ENCODE peak calls at places on chromosomes 7 and 10, in six cellular contexts. Z, F, G, H, L and W are unnamed samples.
A peak's percentile ranks its signal among the peaks of the same experiment; 100 is the strongest.

GRCh38 chr10:44125879-44126675 is 258.8 kb downstream of the CXCL12 start:
- DNase-seq in H (no peak), F (no peak), Z (peak; percentile 11), G (no peak), L (no peak), W (no peak)

GRCh38 chr7:29282819-29283414 is 88.3 kb downstream of the CHN2 start:
- DNase-seq in H (no peak), L (no peak), G (no peak), Z (no peak), F (no peak), W (no peak)

GRCh38 chr10:131477457-131478205 is 166.1 kb upstream of the TCERG1L start:
- DNase-seq in H (peak; percentile 6), Z (no peak), L (no peak), F (no peak), G (no peak), W (peak; percentile 17)

GRCh38 chr10:20622522-20623270 is 274.4 kb downstream of the NEBL start:
- DNase-seq in G (no peak), F (no peak), L (no peak), Z (peak; percentile 38), H (peak; percentile 65), W (no peak)

GRCh38 chr7:13920053-13920697 is 69.3 kb downstream of the ETV1 start:
- DNase-seq in H (peak; percentile 86), L (peak; percentile 96), Z (peak; percentile 100), G (no peak), F (no peak), W (peak; percentile 83)

GRCh38 chr7:112420236-112420945 is 29.9 kb upstream of the IFRD1 start:
- DNase-seq in F (no peak), G (no peak), Z (no peak), H (no peak), L (no peak), W (peak; percentile 33)

GRCh38 chr10:19730071-19730470 is 86.2 kb upstream of the PLXDC2 start:
- DNase-seq in H (no peak), F (no peak), Z (peak; percentile 72), L (no peak), G (no peak), W (no peak)

GRCh38 chr10:116848912-116849270 is 408 bp upstream of the ENO4 start:
- DNase-seq in Z (no peak), H (no peak), F (no peak), L (no peak), G (no peak), W (peak; percentile 12)

GRCh38 chr7:52956379-52956915 is 79.0 kb upstream of the POM121L12 start:
- DNase-seq in L (no peak), H (no peak), G (no peak), F (no peak), Z (no peak), W (no peak)

GRCh38 chr7:54810401-54810800 is 51.4 kb upstream of the SEC61G start:
- DNase-seq in F (no peak), H (no peak), Z (no peak), L (no peak), G (no peak), W (no peak)

GRCh38 chr10:15015451-15015850 is 28.3 kb upstream of the OLAH start:
- DNase-seq in G (no peak), L (no peak), Z (no peak), F (no peak), H (no peak), W (no peak)

GRCh38 chr7:13829914-13830603 is 159.4 kb downstream of the ETV1 start:
- DNase-seq in Z (peak; percentile 90), L (no peak), F (no peak), G (no peak), H (no peak), W (peak; percentile 17)

GRCh38 chr7:70597071-70597470 is 534.9 kb upstream of the GALNT17 start:
- DNase-seq in Z (no peak), G (no peak), L (no peak), F (no peak), H (no peak), W (no peak)

GRCh38 chr10:24357344-24358021 is 148.5 kb downstream of the KIAA1217 start:
- DNase-seq in L (no peak), H (no peak), G (no peak), Z (no peak), F (no peak), W (no peak)

GRCh38 chr10:99796928-99797327 is 14.5 kb downstream of the ABCC2 start:
- DNase-seq in H (no peak), Z (no peak), G (no peak), F (no peak), L (no peak), W (no peak)

GRCh38 chr10:110005716-110006115 is 2.1 kb upstream of the ADD3 start:
- DNase-seq in G (peak; percentile 48), Z (peak; percentile 40), H (peak; percentile 38), F (no peak), L (no peak), W (no peak)

GRCh38 chr7:130879191-130879590 is 145.2 kb upstream of the KLF14 start:
- DNase-seq in Z (no peak), L (no peak), H (no peak), F (no peak), G (no peak), W (no peak)

GRCh38 chr7:130877676-130878305 is 143.8 kb upstream of the KLF14 start:
- DNase-seq in H (no peak), G (no peak), Z (no peak), L (no peak), F (no peak), W (no peak)

GRCh38 chr7:130880668-130881067 is 146.7 kb upstream of the KLF14 start:
- DNase-seq in L (no peak), Z (no peak), F (no peak), H (no peak), G (no peak), W (no peak)

GRCh38 chr7:130877236-130877635 is 143.2 kb upstream of the KLF14 start:
- DNase-seq in H (no peak), G (no peak), F (no peak), Z (no peak), L (no peak), W (no peak)

GRCh38 chr7:130878785-130879184 is 144.8 kb upstream of the KLF14 start:
- DNase-seq in H (no peak), F (no peak), L (no peak), Z (no peak), G (no peak), W (no peak)
- H3K27ac ChIP-seq in H (peak overlapping the region; percentile 94), F (no peak overlapping the region), L (peak overlapping the region; percentile 100), Z (peak overlapping the region; percentile 30), G (peak overlapping the region; percentile 49), W (no peak overlapping the region)

GRCh38 chr7:122248472-122248871 is 56.1 kb downstream of the FEZF1 start:
- DNase-seq in Z (no peak), H (no peak), F (no peak), G (no peak), L (no peak), W (peak; percentile 5)
- H3K27ac ChIP-seq in Z (no peak overlapping the region), H (no peak overlapping the region), F (no peak overlapping the region), G (no peak overlapping the region), L (no peak overlapping the region), W (no peak overlapping the region)

DNA sequence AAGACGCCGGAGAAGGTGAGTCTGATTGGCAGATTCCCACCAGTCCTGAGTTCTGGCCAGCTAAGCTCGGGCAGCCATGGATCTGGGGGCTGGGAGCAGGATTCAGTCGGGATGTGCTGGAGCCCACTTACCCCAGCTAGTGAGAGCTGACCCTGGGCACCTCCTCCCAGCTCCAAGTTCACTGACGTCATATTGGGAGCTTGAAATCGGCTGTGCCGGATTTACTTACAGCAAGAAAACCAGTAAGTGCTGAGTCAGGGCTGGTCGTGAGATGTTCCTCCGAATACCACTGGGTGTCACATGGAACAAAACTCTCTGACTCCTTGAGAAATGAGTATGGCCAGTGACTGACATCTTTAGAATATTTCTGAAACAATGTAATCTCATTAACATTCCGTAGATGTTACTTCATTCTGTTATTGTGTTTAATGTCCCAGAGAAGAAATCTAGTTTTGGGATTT is 621.2 kb downstream of the SDK1 start:
- DNase-seq in G (peak; percentile 45), L (peak; percentile 72), H (peak; percentile 91), F (no peak), Z (peak; percentile 99), W (peak; percentile 70)
- H3K27ac ChIP-seq in G (no peak overlapping the region), L (no peak overlapping the region), H (peak overlapping the region; percentile 88), F (no peak overlapping the region), Z (peak overlapping the region; percentile 39), W (no peak overlapping the region)

GRCh38 chr10:83603708-83604107 is 535.6 kb upstream of the GHITM start:
- DNase-seq in G (no peak), Z (peak; percentile 2), F (no peak), H (no peak), L (no peak), W (no peak)

GRCh38 chr10:83607959-83608745 is 531.2 kb upstream of the GHITM start:
- DNase-seq in G (no peak), L (no peak), H (no peak), F (no peak), Z (no peak), W (no peak)

GRCh38 chr10:83606275-83606674 is 533.0 kb upstream of the GHITM start:
- DNase-seq in L (no peak), Z (no peak), F (no peak), H (no peak), G (no peak), W (no peak)

GRCh38 chr10:83605783-83606182 is 533.5 kb upstream of the GHITM start:
- DNase-seq in F (no peak), G (no peak), Z (no peak), H (no peak), L (no peak), W (no peak)
- H3K27ac ChIP-seq in F (no peak overlapping the region), G (no peak overlapping the region), Z (no peak overlapping the region), H (no peak overlapping the region), L (no peak overlapping the region), W (no peak overlapping the region)

GRCh38 chr10:13890617-13891541 is 304.1 kb downstream of the PRPF18 start:
- DNase-seq in G (no peak), F (peak; percentile 73), H (no peak), L (no peak), Z (peak; percentile 52), W (no peak)
- H3K27ac ChIP-seq in G (peak overlapping the region; percentile 76), F (peak overlapping the region; percentile 66), H (no peak overlapping the region), L (no peak overlapping the region), Z (peak overlapping the region; percentile 82), W (no peak overlapping the region)

DNA sequence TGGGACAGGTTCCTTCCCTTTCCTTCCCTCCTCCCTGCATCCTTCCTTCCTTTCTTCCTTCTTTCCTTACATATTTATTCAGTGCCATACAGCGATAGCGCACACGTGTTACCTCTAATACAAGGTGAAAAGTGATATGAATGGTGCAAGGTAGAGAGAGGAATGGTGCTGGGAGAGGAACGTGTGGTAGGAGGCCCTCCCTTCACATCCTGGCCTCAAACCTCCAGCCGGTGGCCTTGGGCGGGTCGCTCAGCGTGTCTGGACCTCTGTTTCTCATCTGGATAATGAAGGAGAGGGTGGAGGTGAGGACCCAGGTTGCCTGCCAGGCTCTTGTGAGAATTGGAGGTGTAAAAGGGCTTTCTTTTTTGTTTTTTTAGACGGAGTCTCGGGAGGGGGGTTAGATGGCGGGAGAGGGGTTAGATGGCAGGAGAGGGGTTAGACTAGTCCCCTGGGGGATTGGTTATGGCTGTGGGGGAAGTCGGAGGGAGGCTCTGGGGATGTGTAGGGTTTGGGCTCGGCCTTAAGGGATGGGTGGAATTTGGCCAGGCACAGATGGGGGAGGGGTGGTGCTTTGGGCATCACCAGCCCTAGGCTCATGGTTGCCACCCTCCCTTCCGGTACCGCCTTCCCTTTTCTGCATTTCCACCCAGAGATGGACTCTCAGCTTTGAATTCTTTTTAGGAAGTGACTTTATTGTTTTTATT is 14.9 kb downstream of the CHST3 start:
- DNase-seq in G (no peak), F (peak; percentile 17), H (no peak), Z (no peak), L (no peak), W (no peak)
- H3K27ac ChIP-seq in G (peak overlapping the region; percentile 97), F (peak overlapping the region; percentile 42), H (peak overlapping the region; percentile 98), Z (no peak overlapping the region), L (no peak overlapping the region), W (peak overlapping the region; percentile 100)